ENCODE peak calls at places on chromosomes 16 and 17, in ten cellular contexts. Y is stimulated activated CD4-positive, alpha-beta T cell treated with anti-CD3 and anti-CD28 coated beads, Interleukin-4, amount 100 ng/mL, for 24 hours; U is AG04450; C is NCI-H510A treated with DMSO at 0.1 percent for 48 hours; Q is T-helper 2 cell; E is GM06990; N is head of caudate nucleus; M is CD4-positive, CD25-positive, alpha-beta regulatory T cell; A is fibroblast of mammary gland; B is activated T-helper 9 cell treated with anti-CD3 and anti-CD28 coated beads, Interleukin-2, amount 50 U/mL, for 16 hours. R is an unnamed sample.

GRCh38 chr16:57590654-57591085 is 37.8 kb upstream of the ADGRG1 start:
- DNase-seq in A (peak), B (no peak), Q (no peak), C (no peak), E (no peak), N (no peak), M (no peak), Y (no peak), U (no peak), R (peak)

GRCh38 chr17:49439673-49440571 is 25.2 kb upstream of the PHB1 start:
- DNase-seq in N (no peak), B (no peak), Y (no peak), M (no peak), Q (no peak), E (no peak), C (no peak), A (peak), U (no peak), R (no peak)

GRCh38 chr16:59697746-59698145 is 963.6 kb upstream of the GOT2 start:
- DNase-seq in M (no peak), B (no peak), Q (no peak), Y (no peak), E (no peak), A (no peak), C (no peak), U (no peak), N (no peak), R (no peak)

GRCh38 chr16:58492066-58492465 is 7.9 kb upstream of the NDRG4 start:
- DNase-seq in C (no peak), M (no peak), U (no peak), Q (no peak), Y (no peak), A (no peak), B (no peak), E (no peak), N (no peak), R (no peak)

GRCh38 chr17:67372751-67373150 is 4.3 kb upstream of the PITPNC1 start:
- DNase-seq in Q (no peak), N (no peak), M (no peak), U (no peak), C (no peak), Y (no peak), E (no peak), B (no peak), A (no peak), R (no peak)

GRCh38 chr16:78962457-78962929 is 638.0 kb downstream of the MAF start:
- DNase-seq in Y (no peak), A (no peak), N (no peak), C (peak), B (no peak), Q (no peak), U (no peak), M (peak), E (peak), R (no peak)

GRCh38 chr17:28760987-28761562 is 17.3 kb downstream of the TRAF4 start:
- DNase-seq in A (peak), U (no peak), N (peak), Y (no peak), C (peak), Q (no peak), M (no peak), B (no peak), E (no peak), R (no peak)

GRCh38 chr17:16377804-16378400 is 3.0 kb upstream of the UBB start:
- DNase-seq in U (no peak), E (no peak), M (no peak), N (no peak), B (no peak), C (no peak), Y (no peak), Q (no peak), A (peak), R (no peak)

GRCh38 chr16:57720142-57720575 is 15.4 kb upstream of the KATNB1 start:
- DNase-seq in A (peak), E (no peak), C (no peak), Q (no peak), N (peak), M (peak), U (peak), Y (peak), B (no peak), R (peak)

GRCh38 chr17:32936157-32936893 is 8.4 kb downstream of the TMEM98 start:
- DNase-seq in Y (no peak), N (no peak), E (no peak), U (no peak), Q (no peak), B (no peak), A (no peak), M (no peak), C (no peak), R (no peak)

GRCh38 chr17:37117743-37118142 is 169.0 kb downstream of the AATF start:
- DNase-seq in Y (no peak), U (no peak), A (no peak), E (no peak), M (no peak), B (no peak), C (no peak), N (no peak), Q (no peak), R (no peak)

GRCh38 chr16:17301593-17302135 is 169.1 kb downstream of the XYLT1 start:
- DNase-seq in Q (no peak), B (no peak), Y (no peak), C (peak), E (peak), A (no peak), N (no peak), M (no peak), U (no peak), R (peak)

GRCh38 chr17:40177275-40177874 is at the start of gene RAPGEFL1:
- DNase-seq in C (peak), B (peak), M (peak), A (peak), Y (peak), Q (peak), N (peak), U (no peak), E (peak), R (peak)

GRCh38 chr16:19863990-19864389 is 20.7 kb downstream of the GPRC5B start:
- DNase-seq in E (no peak), C (no peak), A (no peak), U (no peak), N (no peak), Y (no peak), B (no peak), Q (no peak), M (no peak), R (no peak)

GRCh38 chr17:1865252-1866037 is 35.6 kb downstream of the RPA1 start:
- DNase-seq in Q (peak), C (peak), B (peak), M (peak), N (no peak), A (peak), U (no peak), E (no peak), Y (peak), R (no peak)

GRCh38 chr16:51134269-51134812 is 16.7 kb downstream of the SALL1 start:
- DNase-seq in A (no peak), B (no peak), M (no peak), U (no peak), Y (no peak), N (no peak), Q (no peak), E (no peak), C (no peak), R (no peak)

GRCh38 chr16:3101018-3101840 is 2.1 kb upstream of the ZSCAN10 start:
- DNase-seq in Q (peak), B (no peak), N (no peak), Y (peak), C (no peak), E (no peak), U (no peak), M (peak), A (peak), R (peak)

GRCh38 chr17:53900951-53901350 is 78.2 kb downstream of the KIF2B start:
- DNase-seq in B (no peak), A (no peak), C (no peak), M (no peak), Y (no peak), U (no peak), N (no peak), Q (no peak), E (no peak), R (no peak)

GRCh38 chr17:79826210-79826680 is 13.0 kb downstream of the CBX4 start:
- DNase-seq in U (no peak), N (no peak), M (no peak), E (no peak), Q (no peak), B (no peak), C (no peak), A (no peak), Y (no peak), R (no peak)

R was measured in Caki2.